ENCODE peak calls at places on chromosomes 2 and 18, in five cellular contexts. S is activated CD4-positive, alpha-beta T cell treated with anti-CD3 and anti-CD28 coated beads, Interleukin-2, amount 50 U/mL, for 1 hour; G is GOT3; M is H9; A is dermis blood vessel endothelial cell. U is an unnamed sample.

GRCh38 chr2:39571197-39571731 is 94.5 kb upstream of the TMEM178A start:
- DNase-seq in S (no peak), G (no peak), M (no peak), A (no peak), U (no peak)

GRCh38 chr2:45765847-45766254 is 114.4 kb downstream of the PRKCE start:
- DNase-seq in S (no peak), G (no peak), M (no peak), A (no peak), U (no peak)

GRCh38 chr2:162676515-162676914 is 162.1 kb downstream of the KCNH7 start:
- DNase-seq in S (no peak), G (no peak), M (no peak), A (no peak), U (no peak)

GRCh38 chr2:226057365-226057764 is 657.9 kb downstream of the NYAP2 start:
- DNase-seq in S (no peak), G (no peak), M (no peak), A (no peak), U (no peak)

GRCh38 chr2:230666885-230667712 is 45.5 kb upstream of the CAB39 start:
- DNase-seq in S (no peak), G (no peak), M (peak), A (no peak), U (peak)

GRCh38 chr2:68230246-68231060 is 21.9 kb downstream of the PPP3R1 start:
- DNase-seq in S (no peak), G (no peak), M (no peak), A (peak), U (no peak)

GRCh38 chr18:55473078-55473477 is 114.9 kb downstream of the TCF4 start:
- DNase-seq in S (no peak), G (no peak), M (no peak), A (no peak), U (no peak)

GRCh38 chr18:24995056-24995455 is 356.9 kb downstream of the ZNF521 start:
- DNase-seq in S (no peak), G (no peak), M (no peak), A (no peak), U (peak)

GRCh38 chr2:229910147-229910831 is 11.5 kb downstream of the TRIP12 start:
- DNase-seq in S (no peak), G (no peak), M (no peak), A (no peak), U (no peak)

GRCh38 chr2:191114403-191114886 is 36.3 kb downstream of the STAT4 start:
- DNase-seq in S (peak), G (no peak), M (no peak), A (no peak), U (no peak)

GRCh38 chr2:44130441-44130840 is 38.2 kb upstream of the PPM1B start:
- DNase-seq in S (no peak), G (no peak), M (no peak), A (no peak), U (peak)

GRCh38 chr18:79629249-79629558 is 50.4 kb upstream of the CTDP1 start:
- DNase-seq in S (no peak), G (no peak), M (no peak), A (no peak), U (no peak)

GRCh38 chr2:8465560-8465959 is 216.3 kb upstream of the ID2 start:
- DNase-seq in S (no peak), G (no peak), M (no peak), A (no peak), U (no peak)

GRCh38 chr2:102707796-102708713 is 53.8 kb upstream of the TMEM182 start:
- DNase-seq in S (no peak), G (no peak), M (no peak), A (no peak), U (no peak)

GRCh38 chr2:192190474-192190873 is 4.3 kb downstream of the TMEFF2 start:
- DNase-seq in S (no peak), G (no peak), M (no peak), A (peak), U (peak)

GRCh38 chr2:100577777-100578176 is 15.0 kb downstream of the PDCL3 start:
- DNase-seq in S (no peak), G (no peak), M (no peak), A (no peak), U (no peak)